ENCODE peak calls at places on chromosomes 2 and 18, in six cellular contexts. F is GM13976; A is AG20443; B is WTC11; C is GM23248; J is activated CD4-positive, alpha-beta memory T cell treated with anti-CD3 and anti-CD28 coated beads for 36 hours. X is an unnamed sample.

GRCh38 chr2:109473006-109473380 is 140.8 kb downstream of the SEPTIN10 start:
- DNase-seq in F (no peak), B (peak), C (no peak), J (no peak), A (no peak), X (no peak)

GRCh38 chr2:39523308-39524044 is 86.4 kb upstream of the MAP4K3 start:
- DNase-seq in C (peak), F (no peak), A (peak), B (no peak), J (no peak), X (no peak)

GRCh38 chr2:233981574-233982420 is 64.6 kb downstream of the TRPM8 start:
- DNase-seq in B (no peak), C (no peak), F (no peak), J (no peak), A (no peak), X (no peak)

GRCh38 chr18:47287911-47288635 is 36.6 kb upstream of the SKOR2 start:
- DNase-seq in C (no peak), B (no peak), A (no peak), F (no peak), J (no peak), X (no peak)

GRCh38 chr2:160731856-160732255 is 238.2 kb upstream of the RBMS1 start:
- DNase-seq in J (no peak), C (no peak), A (no peak), B (no peak), F (no peak), X (no peak)

GRCh38 chr2:18740428-18740827 is 151.1 kb upstream of the NT5C1B start:
- DNase-seq in F (no peak), A (no peak), C (no peak), J (no peak), B (no peak), X (no peak)

GRCh38 chr2:37711831-37712230 is 40.4 kb upstream of the CDC42EP3 start:
- DNase-seq in F (no peak), J (no peak), A (no peak), B (no peak), C (peak), X (no peak)

GRCh38 chr18:13381907-13382682 is 163.5 kb downstream of the LDLRAD4 start:
- DNase-seq in J (peak), F (peak), A (peak), B (no peak), C (peak), X (peak)

GRCh38 chr2:168583710-168584521 is 127.8 kb downstream of the CERS6 start:
- DNase-seq in B (no peak), F (no peak), A (peak), J (no peak), C (peak), X (no peak)

GRCh38 chr2:45816273-45816672 is 164.8 kb downstream of the PRKCE start:
- DNase-seq in C (peak), B (no peak), A (peak), J (no peak), F (no peak), X (no peak)

X was measured in naive B cell.